ENCODE peak calls at places on chromosomes 12 and 14, in nine cellular contexts. V, E, A, K, O, L, S, U and T are unnamed samples.
A peak's percentile ranks its signal among the peaks of the same experiment; 100 is the strongest.

GRCh38 chr12:127485528-127485927 is 781.4 kb upstream of the TMEM132C start:
- DNase-seq in O (no peak), K (no peak), U (no peak), S (peak; percentile 21), A (peak; percentile 69), L (no peak), V (no peak), E (no peak), T (peak; percentile 30)

GRCh38 chr12:4221157-4221556 is 52.4 kb upstream of the CCND2 start:
- DNase-seq in E (no peak), O (no peak), A (no peak), U (no peak), K (no peak), S (no peak), V (no peak), L (no peak), T (no peak)

GRCh38 chr14:90726656-90727055 is 89.6 kb downstream of the TTC7B start:
- DNase-seq in A (peak; percentile 68), K (peak; percentile 86), S (peak; percentile 74), L (peak; percentile 21), U (peak; percentile 57), V (peak; percentile 55), O (no peak), E (peak; percentile 62), T (peak; percentile 60)

GRCh38 chr14:99241314-99242035 is 30.5 kb downstream of the BCL11B start:
- DNase-seq in S (no peak), U (no peak), L (peak; percentile 52), V (no peak), K (no peak), O (no peak), E (no peak), A (no peak), T (no peak)

GRCh38 chr12:107670999-107671643 is 14.5 kb upstream of the PWP1 start:
- DNase-seq in O (no peak), V (no peak), K (no peak), S (peak; percentile 23), E (no peak), A (no peak), L (no peak), U (no peak), T (peak; percentile 61)

GRCh38 chr12:108772247-108772646 is 40.9 kb upstream of the CORO1C start:
- DNase-seq in L (no peak), O (no peak), A (no peak), S (peak; percentile 41), K (no peak), V (peak; percentile 44), E (no peak), U (no peak), T (peak; percentile 87)

GRCh38 chr12:130608132-130608531 is 108.0 kb downstream of the RIMBP2 start:
- DNase-seq in V (no peak), A (no peak), S (no peak), E (no peak), L (no peak), O (no peak), K (no peak), U (no peak), T (no peak)

GRCh38 chr14:68539311-68539737 is 253.5 kb downstream of the ZFP36L1 start:
- DNase-seq in K (peak; percentile 78), E (no peak), A (no peak), L (no peak), V (no peak), O (no peak), S (no peak), U (no peak), T (no peak)

GRCh38 chr12:124599074-124599999 is 31.9 kb upstream of the NCOR2 start:
- DNase-seq in K (no peak), L (no peak), U (no peak), S (no peak), A (peak; percentile 79), V (no peak), O (no peak), E (no peak), T (no peak)

GRCh38 chr14:95499354-95499750 is 17.1 kb downstream of the SYNE3 start:
- DNase-seq in E (no peak), U (no peak), S (no peak), V (no peak), A (no peak), K (no peak), O (no peak), L (no peak), T (no peak)

GRCh38 chr14:89013098-89013504 is 188.7 kb downstream of the TTC8 start:
- DNase-seq in A (no peak), U (no peak), V (no peak), O (no peak), K (no peak), S (peak; percentile 85), E (no peak), L (peak; percentile 22), T (peak; percentile 75)